ENCODE peak calls at places on chromosomes 1 and 21, in nine cellular contexts. E is left lung, X is gastrocnemius medialis, V is fibroblast of lung, D is ovary, Y is cardiac muscle cell, G is hepatocyte, S is thoracic aorta, K is OCI-LY7. Z is an unnamed sample.

GRCh38 chr1:45359882-45360513 is 19.8 kb upstream of the MUTYH start:
- DNase-seq in E (no peak), X (peak), V (peak), D (peak), Y (peak), G (peak), S (no peak), K (peak), Z (no peak)

GRCh38 chr1:71054281-71054731 is 6.7 kb upstream of the PTGER3 start:
- DNase-seq in E (peak), X (no peak), V (no peak), D (peak), Y (no peak), G (no peak), S (no peak), K (no peak), Z (no peak)

GRCh38 chr1:40316595-40317393 is at the start of gene COL9A2:
- DNase-seq in E (peak), X (no peak), V (no peak), D (no peak), Y (peak), G (peak), S (no peak), K (peak), Z (no peak)

GRCh38 chr1:31795801-31796621 is 19.8 kb downstream of the SPOCD1 start:
- DNase-seq in E (peak), X (no peak), V (peak), D (peak), Y (no peak), G (peak), S (no peak), K (no peak), Z (no peak)

GRCh38 chr1:20366766-20367602 is 76.3 kb downstream of the VWA5B1 start:
- DNase-seq in E (no peak), X (no peak), V (peak), D (no peak), Y (peak), G (peak), S (no peak), K (peak), Z (no peak)

GRCh38 chr21:43806017-43806710 is 16.8 kb downstream of the RRP1 start:
- DNase-seq in E (no peak), X (no peak), V (no peak), D (no peak), Y (no peak), G (no peak), S (no peak), K (peak), Z (no peak)

GRCh38 chr1:205977348-205978014 is 25.7 kb downstream of the RAB7B start:
- DNase-seq in E (peak), X (peak), V (peak), D (peak), Y (peak), G (peak), S (no peak), K (peak), Z (no peak)

GRCh38 chr1:159250817-159251216 is 46.1 kb downstream of the ACKR1 start:
- DNase-seq in E (no peak), X (no peak), V (no peak), D (no peak), Y (peak), G (no peak), S (no peak), K (no peak), Z (no peak)

GRCh38 chr1:29134695-29135028 is 11.0 kb upstream of the TMEM200B start:
- DNase-seq in E (no peak), X (no peak), V (no peak), D (no peak), Y (no peak), G (no peak), S (no peak), K (no peak), Z (no peak)

GRCh38 chr1:162293293-162293692 is 83.4 kb downstream of the SPATA46 start:
- DNase-seq in E (no peak), X (no peak), V (no peak), D (no peak), Y (no peak), G (no peak), S (no peak), K (no peak), Z (no peak)

GRCh38 chr1:228367798-228368791 is 38.5 kb downstream of the TRIM11 start:
- DNase-seq in E (peak), X (peak), V (no peak), D (no peak), Y (peak), G (peak), S (no peak), K (peak), Z (no peak)

GRCh38 chr1:175145899-175146298 is 46.7 kb downstream of the KIAA0040 start:
- DNase-seq in E (no peak), X (no peak), V (no peak), D (no peak), Y (no peak), G (no peak), S (no peak), K (no peak), Z (no peak)

GRCh38 chr21:33700491-33700890 is 58.2 kb downstream of the ITSN1 start:
- DNase-seq in E (no peak), X (no peak), V (no peak), D (no peak), Y (no peak), G (no peak), S (no peak), K (no peak), Z (no peak)

GRCh38 chr21:34817821-34818662 is 149.2 kb downstream of the CLIC6 start:
- DNase-seq in E (no peak), X (no peak), V (no peak), D (no peak), Y (no peak), G (peak), S (no peak), K (no peak), Z (no peak)
- H3K27ac ChIP-seq in E (no peak), X (peak), V (peak), D (no peak), Y (no peak), G (peak), S (no peak), K (no peak), Z (peak)

GRCh38 chr1:53145942-53146708 is 3.7 kb upstream of the SLC1A7 start:
- DNase-seq in E (no peak), X (peak), V (peak), D (peak), Y (peak), G (peak), S (no peak), K (no peak), Z (peak)

GRCh38 chr1:53145619-53145941 is 3.1 kb upstream of the SLC1A7 start:
- DNase-seq in E (no peak), X (no peak), V (no peak), D (no peak), Y (no peak), G (no peak), S (no peak), K (no peak), Z (no peak)

GRCh38 chr1:53143527-53143926 is 1.1 kb upstream of the SLC1A7 start:
- DNase-seq in E (no peak), X (no peak), V (no peak), D (no peak), Y (no peak), G (no peak), S (no peak), K (no peak), Z (no peak)

GRCh38 chr1:53144201-53144600 is 1.8 kb upstream of the SLC1A7 start:
- DNase-seq in E (no peak), X (no peak), V (no peak), D (no peak), Y (no peak), G (no peak), S (no peak), K (no peak), Z (no peak)

DNA sequence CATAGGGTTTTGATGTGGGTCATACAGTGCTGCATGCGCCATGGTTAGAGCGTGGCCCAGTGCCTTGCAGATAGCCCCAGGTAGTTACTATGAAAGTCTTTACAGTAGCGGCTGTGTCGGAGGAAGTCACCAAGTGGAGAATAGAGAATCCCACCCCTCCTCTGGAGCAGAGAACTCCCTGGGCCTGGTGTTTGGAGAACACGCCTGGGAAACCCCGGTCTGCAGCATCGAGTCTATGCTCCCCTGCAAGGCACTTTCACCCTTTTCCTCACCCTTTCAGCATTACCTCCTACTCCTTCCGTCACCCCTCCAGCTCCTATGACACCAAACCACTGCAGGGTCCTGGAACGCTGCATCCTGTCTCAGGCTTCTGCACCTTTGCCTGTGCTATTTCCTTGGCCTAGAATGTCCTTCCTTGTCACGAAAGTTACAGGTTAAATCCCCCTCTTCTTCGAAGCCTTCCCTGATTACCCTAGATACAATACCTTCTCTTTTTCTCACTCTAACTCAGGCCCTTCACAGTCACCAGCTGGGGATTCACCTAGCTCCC is 2.7 kb upstream of the SLC1A7 start:
- DNase-seq in E (no peak), X (no peak), V (no peak), D (no peak), Y (no peak), G (no peak), S (no peak), K (no peak), Z (no peak)
- H3K27ac ChIP-seq in E (peak), X (no peak), V (peak), D (no peak), Y (peak), G (peak), S (peak), K (no peak), Z (no peak)

DNA sequence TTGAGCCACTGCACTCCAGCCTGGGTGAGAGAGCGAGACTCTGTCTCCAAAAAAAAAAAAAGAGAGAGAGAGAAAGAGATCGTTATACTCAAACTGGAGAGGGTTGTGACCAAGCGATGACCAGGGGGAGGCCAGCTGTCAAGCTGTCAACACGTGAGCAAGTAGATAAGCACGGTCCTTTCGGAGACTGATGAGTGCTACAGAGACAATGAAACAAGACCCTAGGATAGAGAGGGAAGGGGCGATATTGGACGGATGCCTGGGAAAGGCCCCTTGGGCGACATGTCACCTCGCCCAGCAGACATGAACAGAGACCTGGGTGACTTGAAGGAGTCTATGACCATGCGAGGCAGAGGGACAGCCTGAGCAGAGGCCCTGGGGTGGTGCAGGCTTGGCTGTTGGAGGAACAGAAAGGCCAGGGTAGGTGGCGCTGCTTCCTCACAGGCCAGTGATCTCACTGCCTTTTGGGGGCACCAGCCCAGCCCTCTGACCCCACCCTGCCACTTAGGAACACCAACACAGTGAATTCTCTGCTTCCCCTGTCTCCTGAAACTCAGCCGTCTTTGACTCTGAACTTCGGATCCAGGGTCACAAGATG is 100.8 kb upstream of the IFFO2 start:
- DNase-seq in E (no peak), X (no peak), V (no peak), D (no peak), Y (peak), G (no peak), S (no peak), K (no peak), Z (no peak)
- H3K27ac ChIP-seq in E (no peak), X (no peak), V (no peak), D (no peak), Y (peak), G (no peak), S (no peak), K (no peak), Z (no peak)

GRCh38 chr1:26554781-26555180 is 25.2 kb downstream of the RPS6KA1 start:
- DNase-seq in E (no peak), X (no peak), V (no peak), D (no peak), Y (no peak), G (no peak), S (no peak), K (no peak), Z (no peak)
- H3K27ac ChIP-seq in E (no peak), X (no peak), V (no peak), D (no peak), Y (no peak), G (no peak), S (no peak), K (no peak), Z (no peak)

DNA sequence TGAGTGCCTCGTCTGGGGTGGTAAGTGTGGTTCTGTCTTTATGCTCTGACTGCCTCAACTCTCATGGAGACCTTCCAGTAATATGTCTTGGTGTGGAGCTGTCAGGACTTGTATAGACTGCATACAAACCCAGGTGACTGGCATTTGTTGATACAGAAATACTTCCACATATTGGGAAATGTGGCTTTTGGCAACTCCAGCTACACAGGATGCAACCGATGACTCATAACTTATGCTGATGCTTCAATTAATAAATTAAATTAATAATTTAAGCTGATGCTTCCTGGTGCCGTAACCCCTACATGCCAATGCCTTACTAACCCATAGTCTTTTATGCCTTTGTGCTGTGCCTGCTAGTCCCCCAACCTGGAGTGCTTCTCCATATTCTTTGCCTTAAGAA is 72.3 kb upstream of the ARTN start:
- DNase-seq in E (no peak), X (no peak), V (peak), D (no peak), Y (no peak), G (no peak), S (no peak), K (no peak), Z (no peak)
- H3K27ac ChIP-seq in E (no peak), X (peak), V (no peak), D (no peak), Y (peak), G (no peak), S (no peak), K (no peak), Z (peak)

DNA sequence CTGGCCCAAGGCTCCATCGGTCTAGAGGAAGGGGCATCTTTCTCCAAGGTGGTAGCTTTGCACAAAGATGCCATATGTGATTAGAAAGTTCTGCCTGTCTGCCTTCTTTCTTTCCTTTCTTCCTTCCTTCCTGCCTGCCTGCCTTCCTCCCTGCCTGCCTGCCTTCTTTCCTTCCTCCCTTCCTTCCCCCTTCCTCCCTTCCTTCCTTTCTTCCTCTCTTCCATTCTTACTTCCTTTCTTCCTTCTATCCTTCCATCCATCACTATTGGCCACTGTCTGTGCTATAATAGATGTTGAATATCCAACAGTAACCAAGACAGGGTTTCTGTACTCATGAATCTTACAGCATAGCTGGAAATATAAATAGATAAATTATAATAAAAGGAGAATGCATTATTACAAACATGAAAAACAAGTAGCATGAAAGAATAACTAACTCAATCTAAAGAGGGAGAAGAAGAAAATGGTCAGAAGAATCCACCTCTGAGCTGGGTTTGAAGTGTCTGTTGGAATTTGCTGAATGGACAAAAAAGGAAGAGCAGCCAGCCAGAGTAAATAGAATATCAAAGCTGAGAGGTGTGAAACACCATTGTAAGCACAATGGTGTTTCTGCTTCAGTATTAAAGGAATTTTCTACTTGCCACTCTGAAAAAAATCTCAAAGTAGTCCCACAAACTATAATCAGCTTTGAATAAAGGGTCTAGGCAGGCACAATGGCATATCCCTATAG is 250.6 kb upstream of the NR5A2 start:
- DNase-seq in E (no peak), X (no peak), V (no peak), D (no peak), Y (no peak), G (no peak), S (no peak), K (no peak), Z (no peak)
- H3K27ac ChIP-seq in E (no peak), X (no peak), V (no peak), D (no peak), Y (no peak), G (no peak), S (no peak), K (no peak), Z (no peak)

DNA sequence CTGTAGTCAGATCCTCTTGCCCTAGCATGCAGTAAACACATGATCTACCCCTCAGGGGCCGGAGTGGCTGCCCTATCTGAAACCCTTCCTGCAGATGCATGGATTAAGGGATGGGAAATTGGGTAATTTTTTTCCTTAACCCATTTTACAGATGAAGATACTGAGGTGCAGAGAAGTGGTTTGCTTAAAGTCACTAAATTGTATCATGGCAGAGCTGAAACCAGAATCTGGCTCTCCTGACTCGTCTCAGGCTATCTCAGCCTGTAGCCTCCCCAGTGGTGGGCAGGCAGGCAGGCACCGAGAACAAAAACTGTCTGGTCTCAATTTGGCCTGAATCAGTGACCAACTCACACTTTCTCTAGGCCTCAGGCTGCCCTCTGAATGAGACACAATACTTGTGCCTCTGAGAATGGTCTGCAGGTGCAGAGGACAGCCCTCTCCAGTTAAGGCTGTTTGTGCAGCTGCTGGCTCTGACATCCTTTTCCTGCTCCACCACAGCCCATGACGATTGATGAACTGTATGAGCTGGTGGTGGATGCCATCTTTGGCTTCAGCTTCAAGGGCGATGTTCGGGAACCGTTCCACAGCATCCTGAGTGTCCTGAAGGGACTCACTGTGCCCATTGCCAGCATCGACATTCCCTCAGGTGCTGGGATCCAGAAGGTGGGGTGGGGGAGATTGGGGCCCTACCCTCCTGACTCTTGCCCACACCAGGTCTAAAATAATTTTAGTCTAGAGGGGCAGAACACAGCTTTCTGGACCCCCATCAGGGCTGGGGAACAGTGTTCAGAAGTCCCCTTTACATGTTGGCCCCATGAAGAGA is 1.5 kb downstream of the NAXE start:
- DNase-seq in E (no peak), X (no peak), V (no peak), D (no peak), Y (no peak), G (no peak), S (no peak), K (peak), Z (no peak)
- H3K27ac ChIP-seq in E (no peak), X (no peak), V (no peak), D (no peak), Y (no peak), G (no peak), S (no peak), K (peak), Z (no peak)